ENCODE peak calls at places on chromosomes 7 and 10, in four cellular contexts. One of them, this sample, is unnamed.
A peak's percentile ranks its signal among the peaks of the same experiment; 100 is the strongest.

GRCh38 chr7:94529516-94529915 is 19.9 kb downstream of the CASD1 start:
- DNase-seq in iris pigment epithelial cell: peak; percentile 78
- DNase-seq in adipocyte: peak; percentile 18
- DNase-seq in activated CD4-positive, alpha-beta T cell treated with anti-CD3 and anti-CD28 coated beads, Interleukin-2, amount 50 U/mL, for 24 hours: no peak
- DNase-seq in this sample: no peak

GRCh38 chr7:148962823-148963582 is 65.3 kb downstream of the PDIA4 start:
- DNase-seq in iris pigment epithelial cell: peak; percentile 70
- DNase-seq in adipocyte: peak; percentile 88
- DNase-seq in activated CD4-positive, alpha-beta T cell treated with anti-CD3 and anti-CD28 coated beads, Interleukin-2, amount 50 U/mL, for 24 hours: no peak
- DNase-seq in this sample: no peak

GRCh38 chr7:158815046-158815445 is 14.3 kb downstream of the ESYT2 start:
- DNase-seq in iris pigment epithelial cell: peak; percentile 50
- DNase-seq in adipocyte: no peak
- DNase-seq in activated CD4-positive, alpha-beta T cell treated with anti-CD3 and anti-CD28 coated beads, Interleukin-2, amount 50 U/mL, for 24 hours: no peak
- DNase-seq in this sample: no peak

GRCh38 chr7:135620980-135621850 is 41.1 kb upstream of the STMP1 start:
- DNase-seq in iris pigment epithelial cell: peak; percentile 90
- DNase-seq in adipocyte: peak; percentile 95
- DNase-seq in activated CD4-positive, alpha-beta T cell treated with anti-CD3 and anti-CD28 coated beads, Interleukin-2, amount 50 U/mL, for 24 hours: no peak
- DNase-seq in this sample: no peak

GRCh38 chr7:158976468-158976848 is 120.1 kb downstream of the DYNC2I1 start:
- DNase-seq in iris pigment epithelial cell: no peak
- DNase-seq in adipocyte: no peak
- DNase-seq in activated CD4-positive, alpha-beta T cell treated with anti-CD3 and anti-CD28 coated beads, Interleukin-2, amount 50 U/mL, for 24 hours: no peak
- DNase-seq in this sample: no peak

GRCh38 chr7:101197991-101198390 is 2.8 kb downstream of the MOGAT3 start:
- DNase-seq in iris pigment epithelial cell: no peak
- DNase-seq in adipocyte: no peak
- DNase-seq in activated CD4-positive, alpha-beta T cell treated with anti-CD3 and anti-CD28 coated beads, Interleukin-2, amount 50 U/mL, for 24 hours: no peak
- DNase-seq in this sample: no peak

GRCh38 chr10:131979821-131980270 is 1.9 kb downstream of the BNIP3 start:
- DNase-seq in iris pigment epithelial cell: peak; percentile 46
- DNase-seq in adipocyte: peak; percentile 77
- DNase-seq in activated CD4-positive, alpha-beta T cell treated with anti-CD3 and anti-CD28 coated beads, Interleukin-2, amount 50 U/mL, for 24 hours: no peak
- DNase-seq in this sample: peak; percentile 78

GRCh38 chr7:79282051-79282694 is 171.3 kb downstream of the MAGI2 start:
- DNase-seq in iris pigment epithelial cell: peak; percentile 91
- DNase-seq in adipocyte: peak; percentile 90
- DNase-seq in activated CD4-positive, alpha-beta T cell treated with anti-CD3 and anti-CD28 coated beads, Interleukin-2, amount 50 U/mL, for 24 hours: no peak
- DNase-seq in this sample: no peak

GRCh38 chr7:47536705-47537611 is 45.0 kb downstream of the TNS3 start:
- DNase-seq in iris pigment epithelial cell: peak; percentile 72
- DNase-seq in adipocyte: peak; percentile 97
- DNase-seq in activated CD4-positive, alpha-beta T cell treated with anti-CD3 and anti-CD28 coated beads, Interleukin-2, amount 50 U/mL, for 24 hours: no peak
- DNase-seq in this sample: peak; percentile 85

GRCh38 chr10:48252354-48252650 is 22.2 kb downstream of the FRMPD2 start:
- DNase-seq in iris pigment epithelial cell: no peak
- DNase-seq in adipocyte: no peak
- DNase-seq in activated CD4-positive, alpha-beta T cell treated with anti-CD3 and anti-CD28 coated beads, Interleukin-2, amount 50 U/mL, for 24 hours: no peak
- DNase-seq in this sample: no peak